ENCODE peak calls at places on chromosomes 6 and 20, in five cellular contexts. Y, V, M, A and B are unnamed samples.

GRCh38 chr6:4883298-4883697 is 107.1 kb downstream of the CDYL start:
- DNase-seq in Y (no peak), V (no peak), M (no peak), A (no peak), B (no peak)

GRCh38 chr6:133240511-133241087 is 558 bp upstream of the EYA4 start:
- DNase-seq in Y (peak), V (no peak), M (no peak), A (no peak), B (no peak)

GRCh38 chr6:17469006-17469972 is 75.9 kb downstream of the CAP2 start:
- DNase-seq in Y (no peak), V (no peak), M (no peak), A (no peak), B (no peak)

GRCh38 chr6:123518441-123519190 is 118.1 kb downstream of the TRDN start:
- DNase-seq in Y (no peak), V (no peak), M (no peak), A (no peak), B (no peak)

GRCh38 chr6:135159531-135159930 is 21.6 kb upstream of the MYB start:
- DNase-seq in Y (no peak), V (no peak), M (no peak), A (peak), B (no peak)

GRCh38 chr20:20233041-20233514 is 134.8 kb upstream of the INSM1 start:
- DNase-seq in Y (no peak), V (no peak), M (no peak), A (no peak), B (no peak)

GRCh38 chr6:79466222-79466834 is 70.9 kb downstream of the LCA5 start:
- DNase-seq in Y (no peak), V (no peak), M (no peak), A (no peak), B (no peak)

GRCh38 chr6:156984178-156984738 is 207.1 kb downstream of the ARID1B start:
- DNase-seq in Y (no peak), V (no peak), M (no peak), A (no peak), B (no peak)

GRCh38 chr6:135109761-135110160 is 55.1 kb upstream of the HBS1L start:
- DNase-seq in Y (no peak), V (no peak), M (no peak), A (no peak), B (no peak)

GRCh38 chr6:13924949-13925881 is at the start of gene RNF182:
- DNase-seq in Y (no peak), V (no peak), M (no peak), A (no peak), B (no peak)

GRCh38 chr6:144555078-144555477 is 269.9 kb downstream of the UTRN start:
- DNase-seq in Y (no peak), V (no peak), M (no peak), A (no peak), B (no peak)